ENCODE peak calls at places on chromosomes 5 and 9, in six cellular contexts. One of them, this sample, is unnamed.

GRCh38 chr5:160926428-160926827 is 74.4 kb upstream of the ATP10B start:
- DNase-seq in endothelial cell of umbilical vein: no peak
- DNase-seq in A549: no peak
- DNase-seq in HepG2: no peak
- DNase-seq in K562: no peak
- DNase-seq in GM12878: no peak
- DNase-seq in this sample: peak

GRCh38 chr9:120625222-120625621 is 45.3 kb upstream of the CDK5RAP2 start:
- DNase-seq in endothelial cell of umbilical vein: no peak
- DNase-seq in A549: no peak
- DNase-seq in HepG2: no peak
- DNase-seq in K562: no peak
- DNase-seq in GM12878: no peak
- DNase-seq in this sample: no peak

GRCh38 chr5:140827704-140828401 is at the start of gene PCDHA6:
- DNase-seq in endothelial cell of umbilical vein: peak
- DNase-seq in A549: no peak
- DNase-seq in HepG2: no peak
- DNase-seq in K562: no peak
- DNase-seq in GM12878: no peak
- DNase-seq in this sample: no peak

GRCh38 chr9:131420913-131421312 is 27.0 kb downstream of the PRRC2B start:
- DNase-seq in endothelial cell of umbilical vein: no peak
- DNase-seq in A549: peak
- DNase-seq in HepG2: peak
- DNase-seq in K562: no peak
- DNase-seq in GM12878: no peak
- DNase-seq in this sample: peak

GRCh38 chr5:39599721-39600431 is 175.1 kb upstream of the DAB2 start:
- DNase-seq in endothelial cell of umbilical vein: peak
- DNase-seq in A549: peak
- DNase-seq in HepG2: no peak
- DNase-seq in K562: no peak
- DNase-seq in GM12878: no peak
- DNase-seq in this sample: peak

GRCh38 chr9:138009016-138009415 is 131.4 kb downstream of the CACNA1B start:
- DNase-seq in endothelial cell of umbilical vein: no peak
- DNase-seq in A549: no peak
- DNase-seq in HepG2: no peak
- DNase-seq in K562: no peak
- DNase-seq in GM12878: no peak
- DNase-seq in this sample: no peak

GRCh38 chr9:80175286-80175906 is 603.6 kb downstream of the TLE4 start:
- DNase-seq in endothelial cell of umbilical vein: peak
- DNase-seq in A549: peak
- DNase-seq in HepG2: peak
- DNase-seq in K562: peak
- DNase-seq in GM12878: no peak
- DNase-seq in this sample: peak

GRCh38 chr9:35748858-35749514 is at the start of the genes GBA2 and RGP1:
- DNase-seq in endothelial cell of umbilical vein: peak
- DNase-seq in A549: peak
- DNase-seq in HepG2: peak
- DNase-seq in K562: peak
- DNase-seq in GM12878: no peak
- DNase-seq in this sample: peak

GRCh38 chr9:70412678-70413426 is 1.6 kb downstream of the KLF9 start:
- DNase-seq in endothelial cell of umbilical vein: peak
- DNase-seq in A549: peak
- DNase-seq in HepG2: peak
- DNase-seq in K562: peak
- DNase-seq in GM12878: no peak
- DNase-seq in this sample: peak

GRCh38 chr9:35198191-35198590 is 36.4 kb downstream of the UNC13B start:
- DNase-seq in endothelial cell of umbilical vein: no peak
- DNase-seq in A549: no peak
- DNase-seq in HepG2: no peak
- DNase-seq in K562: no peak
- DNase-seq in GM12878: no peak
- DNase-seq in this sample: no peak

GRCh38 chr9:121057821-121058220 is 7.7 kb upstream of the C5 start:
- DNase-seq in endothelial cell of umbilical vein: peak
- DNase-seq in A549: no peak
- DNase-seq in HepG2: no peak
- DNase-seq in K562: no peak
- DNase-seq in GM12878: no peak
- DNase-seq in this sample: no peak

GRCh38 chr5:27947088-27947487 is 908.7 kb upstream of the CDH9 start:
- DNase-seq in endothelial cell of umbilical vein: no peak
- DNase-seq in A549: no peak
- DNase-seq in HepG2: no peak
- DNase-seq in K562: no peak
- DNase-seq in GM12878: no peak
- DNase-seq in this sample: no peak
- TF ChIP-seq MYC in endothelial cell of umbilical vein: no peak
- TF ChIP-seq MYC in A549: no peak
- TF ChIP-seq MYC in HepG2: no peak
- TF ChIP-seq MYC in K562: no peak
- TF ChIP-seq MYC in GM12878: no peak
- TF ChIP-seq MYC in this sample: no peak

DNA sequence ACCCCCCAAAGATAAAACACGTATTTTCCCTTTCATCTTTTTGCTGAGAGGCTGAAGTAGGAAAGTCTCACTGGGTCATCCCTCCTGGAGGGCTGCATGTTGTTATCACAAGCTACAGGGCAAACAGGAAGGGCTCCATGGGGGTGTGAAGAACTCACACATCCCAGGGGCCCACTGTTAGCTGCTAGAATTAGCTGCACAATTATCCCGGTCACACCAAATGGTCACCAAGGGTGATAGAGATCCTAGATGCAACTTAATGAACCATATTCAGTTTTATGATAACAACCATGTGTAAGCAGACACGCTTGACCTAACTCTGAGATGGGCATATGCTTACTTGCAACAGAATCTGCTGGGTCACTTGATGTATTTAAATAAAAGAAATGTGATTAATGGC is 143.4 kb upstream of the C6 start:
- DNase-seq in endothelial cell of umbilical vein: no peak
- DNase-seq in A549: no peak
- DNase-seq in HepG2: no peak
- DNase-seq in K562: no peak
- DNase-seq in GM12878: no peak
- DNase-seq in this sample: no peak
- H3K4me3 ChIP-seq in endothelial cell of umbilical vein: no peak
- H3K4me3 ChIP-seq in A549: no peak
- H3K4me3 ChIP-seq in HepG2: no peak
- H3K4me3 ChIP-seq in K562: no peak
- H3K4me3 ChIP-seq in GM12878: no peak
- H3K4me3 ChIP-seq in this sample: no peak

DNA sequence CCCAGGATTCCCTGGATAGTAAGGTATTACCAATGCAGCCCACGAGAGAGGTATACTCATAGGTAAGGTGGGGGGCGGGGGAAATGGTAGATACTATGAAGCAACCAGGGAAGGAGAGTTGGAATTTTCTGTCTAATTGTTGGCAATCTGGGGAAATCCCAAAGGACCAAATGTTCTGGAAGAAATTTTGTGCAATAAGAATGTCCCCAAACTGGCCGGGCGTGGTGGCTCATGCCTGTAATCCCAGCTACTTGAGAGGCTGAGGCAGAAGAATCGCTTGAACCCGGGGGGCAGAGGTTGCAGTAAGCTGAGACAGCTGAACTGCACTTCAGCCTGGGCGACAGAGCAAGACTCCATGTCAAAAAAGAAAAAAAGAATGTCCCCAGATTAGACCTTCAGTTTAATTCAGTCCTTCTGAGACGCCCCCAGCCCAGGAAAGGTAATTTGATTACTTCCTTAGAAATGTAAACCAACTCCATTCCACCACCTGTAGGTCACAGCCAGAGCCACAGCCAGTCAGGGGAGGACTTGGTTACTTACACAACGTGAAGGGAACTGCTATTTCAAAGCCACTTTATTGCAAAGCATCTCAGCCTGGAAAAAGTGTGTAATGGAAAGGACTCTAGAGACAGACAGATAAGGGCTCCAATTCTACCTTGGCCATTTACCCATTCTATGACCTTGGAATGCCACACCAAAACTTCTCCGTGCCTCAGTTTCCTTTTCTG is 50.0 kb upstream of the KLF4 start:
- DNase-seq in endothelial cell of umbilical vein: no peak
- DNase-seq in A549: no peak
- DNase-seq in HepG2: no peak
- DNase-seq in K562: no peak
- DNase-seq in GM12878: no peak
- DNase-seq in this sample: peak
- TF ChIP-seq MYC in endothelial cell of umbilical vein: no peak
- TF ChIP-seq MYC in A549: no peak
- TF ChIP-seq MYC in HepG2: no peak
- TF ChIP-seq MYC in K562: no peak
- TF ChIP-seq MYC in GM12878: no peak
- TF ChIP-seq MYC in this sample: no peak

GRCh38 chr9:2815661-2816060 is 28.2 kb downstream of the PUM3 start:
- DNase-seq in endothelial cell of umbilical vein: no peak
- DNase-seq in A549: no peak
- DNase-seq in HepG2: no peak
- DNase-seq in K562: no peak
- DNase-seq in GM12878: no peak
- DNase-seq in this sample: no peak

GRCh38 chr9:2817987-2818386 is 25.9 kb downstream of the PUM3 start:
- DNase-seq in endothelial cell of umbilical vein: no peak
- DNase-seq in A549: no peak
- DNase-seq in HepG2: no peak
- DNase-seq in K562: no peak
- DNase-seq in GM12878: no peak
- DNase-seq in this sample: no peak

GRCh38 chr9:2819165-2819564 is 24.7 kb downstream of the PUM3 start:
- DNase-seq in endothelial cell of umbilical vein: no peak
- DNase-seq in A549: no peak
- DNase-seq in HepG2: no peak
- DNase-seq in K562: no peak
- DNase-seq in GM12878: no peak
- DNase-seq in this sample: no peak

GRCh38 chr9:2818486-2819121 is 25.3 kb downstream of the PUM3 start:
- DNase-seq in endothelial cell of umbilical vein: no peak
- DNase-seq in A549: no peak
- DNase-seq in HepG2: no peak
- DNase-seq in K562: no peak
- DNase-seq in GM12878: no peak
- DNase-seq in this sample: no peak

GRCh38 chr9:2816476-2817141 is 27.3 kb downstream of the PUM3 start:
- DNase-seq in endothelial cell of umbilical vein: no peak
- DNase-seq in A549: no peak
- DNase-seq in HepG2: no peak
- DNase-seq in K562: no peak
- DNase-seq in GM12878: no peak
- DNase-seq in this sample: no peak
- H3K4me3 ChIP-seq in endothelial cell of umbilical vein: no peak
- H3K4me3 ChIP-seq in A549: no peak
- H3K4me3 ChIP-seq in HepG2: no peak
- H3K4me3 ChIP-seq in K562: no peak
- H3K4me3 ChIP-seq in GM12878: no peak
- H3K4me3 ChIP-seq in this sample: no peak

This sample was measured in NB4.